ENCODE peak calls at places on chromosomes 13 and 19, in eight cellular contexts. L is progenitor cell of endocrine pancreas; K is mesenteric fat pad; U is NCI-H1092 treated with DMSO at 0.1 percent for 48 hours; E is NCI-H1105; Z is CD8-positive, alpha-beta T cell; A is frontal cortex; M is AG04450. H is an unnamed sample.

GRCh38 chr13:102710261-102710679 is 15.4 kb upstream of the METTL21C start:
- DNase-seq in L (no peak), M (no peak), K (no peak), A (no peak), Z (no peak), U (no peak), E (no peak), H (no peak)

GRCh38 chr19:42423462-42424344 is 3.5 kb downstream of the LIPE start:
- DNase-seq in K (peak), L (peak), E (peak), Z (peak), A (peak), U (peak), M (peak), H (peak)

GRCh38 chr13:59774511-59774911 is 389.2 kb downstream of the DIAPH3 start:
- DNase-seq in A (no peak), U (no peak), Z (no peak), E (no peak), K (no peak), L (no peak), M (peak), H (no peak)

GRCh38 chr19:52566588-52566987 is 3.5 kb upstream of the ZNF701 start:
- DNase-seq in M (peak), A (no peak), L (no peak), U (no peak), E (no peak), K (no peak), Z (no peak), H (no peak)

GRCh38 chr19:8449830-8450229 is 5.1 kb downstream of the HNRNPM start:
- DNase-seq in K (peak), A (no peak), L (no peak), U (no peak), Z (no peak), E (no peak), M (no peak), H (no peak)

GRCh38 chr13:24063281-24063851 is 97.2 kb upstream of the SPATA13 start:
- DNase-seq in K (no peak), A (no peak), E (peak), Z (no peak), M (no peak), U (peak), L (no peak), H (no peak)

GRCh38 chr19:55544776-55545439 is 435 bp downstream of the SBK3 start:
- DNase-seq in K (no peak), M (no peak), L (no peak), U (no peak), A (no peak), Z (no peak), E (no peak), H (no peak)

GRCh38 chr19:2618611-2619010 is 83.9 kb downstream of the GNG7 start:
- DNase-seq in M (no peak), A (no peak), L (no peak), K (no peak), E (no peak), Z (peak), U (no peak), H (no peak)

GRCh38 chr13:75345191-75345590 is 136.8 kb downstream of the TBC1D4 start:
- DNase-seq in M (no peak), A (no peak), L (no peak), K (no peak), Z (no peak), E (no peak), U (no peak), H (no peak)

GRCh38 chr19:920051-920857 is 3.1 kb downstream of the KISS1R start:
- DNase-seq in U (peak), L (no peak), E (peak), M (no peak), K (no peak), A (no peak), Z (peak), H (no peak)

GRCh38 chr13:111484129-111484925 is 163.9 kb downstream of the TEX29 start:
- DNase-seq in A (no peak), M (no peak), E (no peak), Z (no peak), K (peak), L (no peak), U (peak), H (no peak)

GRCh38 chr13:43908156-43909126 is 28.7 kb downstream of the LACC1 start:
- DNase-seq in A (no peak), E (peak), M (peak), L (no peak), K (no peak), U (peak), Z (no peak), H (peak)

GRCh38 chr13:33863390-33863789 is 45.4 kb downstream of the RFC3 start:
- DNase-seq in U (no peak), M (no peak), K (no peak), E (no peak), L (no peak), Z (no peak), A (no peak), H (no peak)

GRCh38 chr13:70253411-70253810 is 145.2 kb upstream of the KLHL1 start:
- DNase-seq in L (no peak), E (no peak), M (no peak), Z (no peak), A (no peak), U (no peak), K (no peak), H (no peak)

GRCh38 chr13:29743229-29743786 is 107.1 kb downstream of the UBL3 start:
- DNase-seq in M (peak), E (no peak), A (no peak), Z (no peak), K (no peak), L (no peak), U (no peak), H (no peak)

GRCh38 chr13:28755546-28755870 is 36.7 kb upstream of the SLC46A3 start:
- DNase-seq in M (no peak), A (no peak), Z (no peak), K (no peak), L (no peak), U (no peak), E (no peak), H (no peak)

GRCh38 chr19:46384396-46384795 is 29.0 kb downstream of the CCDC8 start:
- DNase-seq in A (no peak), U (no peak), K (peak), E (no peak), Z (no peak), M (no peak), L (no peak), H (no peak)